ENCODE peak calls at places on chromosomes 7 and 10, in six cellular contexts. Q is NCI-H748 treated with DMSO at 0.1 percent for 48 hours, G is fibroblast of lung, K is glomerular endothelial cell, L is cardiac septum, N is testis. H is an unnamed sample.

GRCh38 chr7:98617051-98617959 is at the start of gene NPTX2:
- DNase-seq in Q (no peak), G (no peak), K (no peak), L (no peak), N (peak; percentile 93), H (no peak)

GRCh38 chr7:117072620-117073118 is 119.4 kb downstream of the ST7 start:
- DNase-seq in Q (no peak), G (peak; percentile 64), K (peak; percentile 29), L (no peak), N (peak; percentile 74), H (no peak)

GRCh38 chr7:945147-945555 is 9.3 kb downstream of the ADAP1 start:
- DNase-seq in Q (no peak), G (no peak), K (no peak), L (no peak), N (no peak), H (no peak)

GRCh38 chr7:73963252-73963822 is 64.6 kb upstream of the ELN start:
- DNase-seq in Q (no peak), G (no peak), K (no peak), L (no peak), N (no peak), H (no peak)

GRCh38 chr7:123112833-123113232 is 86.9 kb downstream of the SLC13A1 start:
- DNase-seq in Q (no peak), G (no peak), K (no peak), L (no peak), N (no peak), H (no peak)

GRCh38 chr10:65611592-65611991 is 1314.2 kb upstream of the LRRTM3 start:
- DNase-seq in Q (no peak), G (peak; percentile 84), K (no peak), L (no peak), N (no peak), H (no peak)

GRCh38 chr7:135508853-135509588 is 881 bp downstream of the CNOT4 start:
- DNase-seq in Q (peak; percentile 57), G (peak; percentile 39), K (no peak), L (no peak), N (peak; percentile 52), H (peak; percentile 8)

GRCh38 chr7:42237162-42237821 is at the start of gene GLI3:
- DNase-seq in Q (no peak), G (peak; percentile 96), K (no peak), L (peak; percentile 88), N (peak; percentile 83), H (peak; percentile 88)

GRCh38 chr7:47771990-47772360 is 176.3 kb downstream of the PKD1L1 start:
- DNase-seq in Q (no peak), G (no peak), K (no peak), L (no peak), N (no peak), H (no peak)

GRCh38 chr10:71964669-71965515 is 697 bp downstream of the CHST3 start:
- DNase-seq in Q (peak; percentile 3), G (peak; percentile 73), K (no peak), L (peak; percentile 77), N (no peak), H (no peak)

GRCh38 chr10:127243490-127244272 is 47.3 kb upstream of the INSYN2A start:
- DNase-seq in Q (no peak), G (peak; percentile 42), K (peak; percentile 5), L (no peak), N (peak; percentile 62), H (no peak)

GRCh38 chr7:124322561-124322960 is 289.7 kb upstream of the TMEM229A start:
- DNase-seq in Q (no peak), G (no peak), K (no peak), L (no peak), N (no peak), H (no peak)

GRCh38 chr10:126969310-126969709 is 64.1 kb downstream of the DOCK1 start:
- DNase-seq in Q (peak; percentile 1), G (no peak), K (no peak), L (no peak), N (no peak), H (no peak)

GRCh38 chr10:89171263-89171872 is 35.7 kb downstream of the CH25H start:
- DNase-seq in Q (no peak), G (no peak), K (no peak), L (no peak), N (no peak), H (no peak)

GRCh38 chr7:24756545-24756988 is 697 bp downstream of the GSDME start:
- DNase-seq in Q (no peak), G (no peak), K (no peak), L (no peak), N (peak; percentile 61), H (no peak)

GRCh38 chr10:17872191-17873091 is 63.3 kb downstream of the MRC1 start:
- DNase-seq in Q (peak; percentile 7), G (peak; percentile 31), K (peak; percentile 22), L (no peak), N (no peak), H (no peak)

GRCh38 chr10:84139126-84140035 is at the start of gene GHITM:
- DNase-seq in Q (peak; percentile 92), G (peak; percentile 99), K (peak; percentile 94), L (peak; percentile 100), N (peak; percentile 100), H (peak; percentile 75)

GRCh38 chr10:132539894-132540293 is 2.3 kb downstream of the INPP5A start:
- DNase-seq in Q (no peak), G (peak; percentile 63), K (peak; percentile 18), L (no peak), N (no peak), H (no peak)

GRCh38 chr10:77522268-77522809 is 115.3 kb downstream of the KCNMA1 start:
- DNase-seq in Q (no peak), G (no peak), K (no peak), L (no peak), N (no peak), H (no peak)

GRCh38 chr10:60147025-60147424 is 240.7 kb upstream of the CCDC6 start:
- DNase-seq in Q (no peak), G (no peak), K (no peak), L (no peak), N (no peak), H (no peak)

GRCh38 chr10:48439581-48440041 is 133.1 kb downstream of the MAPK8 start:
- DNase-seq in Q (no peak), G (peak; percentile 58), K (no peak), L (no peak), N (no peak), H (no peak)

GRCh38 chr10:102347236-102347828 is 48.2 kb upstream of the NFKB2 start:
- DNase-seq in Q (no peak), G (peak; percentile 46), K (peak; percentile 31), L (no peak), N (peak; percentile 75), H (no peak)

GRCh38 chr7:74178632-74179031 is 4.5 kb downstream of the EIF4H start:
- DNase-seq in Q (no peak), G (peak; percentile 31), K (no peak), L (no peak), N (no peak), H (no peak)

GRCh38 chr7:142542938-142543337 is 206.3 kb upstream of the PRSS1 start:
- DNase-seq in Q (no peak), G (peak; percentile 45), K (no peak), L (no peak), N (no peak), H (no peak)

GRCh38 chr10:125039354-125039769 is 97.4 kb downstream of the ZRANB1 start:
- DNase-seq in Q (no peak), G (no peak), K (no peak), L (no peak), N (peak; percentile 38), H (no peak)

GRCh38 chr7:85343484-85343883 is 156.6 kb upstream of the SEMA3D start:
- DNase-seq in Q (no peak), G (no peak), K (no peak), L (no peak), N (no peak), H (no peak)

GRCh38 chr10:6659451-6659850 is 79.4 kb upstream of the PRKCQ start:
- DNase-seq in Q (no peak), G (no peak), K (no peak), L (no peak), N (no peak), H (no peak)

GRCh38 chr7:111869266-111869665 is 307.0 kb upstream of the IMMP2L start:
- DNase-seq in Q (no peak), G (no peak), K (no peak), L (no peak), N (no peak), H (no peak)

GRCh38 chr10:11115337-11115736 is 97.7 kb downstream of the CELF2 start:
- DNase-seq in Q (no peak), G (no peak), K (no peak), L (no peak), N (no peak), H (no peak)

GRCh38 chr10:50393784-50394183 is 142.5 kb upstream of the ASAH2 start:
- DNase-seq in Q (no peak), G (peak; percentile 58), K (no peak), L (no peak), N (no peak), H (no peak)

GRCh38 chr7:1242601-1243289 is 10.1 kb downstream of the UNCX start:
- DNase-seq in Q (no peak), G (no peak), K (no peak), L (no peak), N (no peak), H (no peak)

GRCh38 chr7:2004841-2005351 is 227.8 kb downstream of the MAD1L1 start:
- DNase-seq in Q (no peak), G (no peak), K (no peak), L (peak; percentile 43), N (no peak), H (no peak)

GRCh38 chr10:118965096-118965495 is 64.4 kb upstream of the NANOS1 start:
- DNase-seq in Q (no peak), G (no peak), K (no peak), L (peak; percentile 27), N (no peak), H (no peak)

GRCh38 chr7:12351843-12352242 is 51.8 kb downstream of the VWDE start:
- DNase-seq in Q (no peak), G (no peak), K (no peak), L (no peak), N (no peak), H (no peak)

H was measured in GM19239.